ENCODE peak calls at places on chromosomes 5 and 9, in four cellular contexts. W is stimulated activated CD4-positive, alpha-beta T cell treated with anti-CD3 and anti-CD28 coated beads, Interleukin-12 subunit alpha, Interleukin-12 subunit beta, amount 100 ng/mL, for 4 hours; T is left lung; Z is HEK293T. X is an unnamed sample.

GRCh38 chr5:179837076-179838011 is 16.6 kb downstream of the SQSTM1 start:
- DNase-seq in W (no peak), Z (no peak), T (peak), X (no peak)

GRCh38 chr9:19782005-19782404 is 6.8 kb downstream of the SLC24A2 start:
- DNase-seq in Z (peak), W (no peak), T (no peak), X (peak)

GRCh38 chr5:43386960-43387362 is 25.2 kb downstream of the CCL28 start:
- DNase-seq in W (no peak), Z (no peak), T (no peak), X (no peak)

GRCh38 chr5:143882520-143882919 is 70.6 kb downstream of the HMHB1 start:
- DNase-seq in W (no peak), Z (no peak), T (no peak), X (no peak)

GRCh38 chr5:73564018-73564417 is 1.4 kb downstream of the ANKRA2 start:
- DNase-seq in Z (no peak), W (no peak), T (no peak), X (no peak)

GRCh38 chr5:122182491-122182921 is 53.2 kb downstream of the ZNF474 start:
- DNase-seq in W (no peak), T (peak), Z (no peak), X (peak)

GRCh38 chr5:33143405-33144123 is 297.2 kb upstream of the TARS1 start:
- DNase-seq in T (no peak), Z (no peak), W (no peak), X (no peak)

GRCh38 chr9:3887121-3887797 is 361.5 kb upstream of the RFX3 start:
- DNase-seq in T (no peak), W (no peak), Z (no peak), X (no peak)

GRCh38 chr5:163379298-163380155 is 57.9 kb upstream of the CCNG1 start:
- DNase-seq in Z (no peak), T (no peak), W (no peak), X (no peak)

GRCh38 chr5:112772095-112772494 is 34.4 kb downstream of the APC start:
- DNase-seq in T (no peak), Z (no peak), W (no peak), X (no peak)

GRCh38 chr5:90861843-90862586 is 303.4 kb downstream of the ADGRV1 start:
- DNase-seq in T (no peak), W (no peak), Z (no peak), X (no peak)

GRCh38 chr5:173557123-173557903 is 59.1 kb downstream of the BOD1 start:
- DNase-seq in T (no peak), Z (no peak), W (no peak), X (no peak)

GRCh38 chr5:40985501-40985900 is 76.2 kb downstream of the C7 start:
- DNase-seq in Z (no peak), T (no peak), W (no peak), X (no peak)

GRCh38 chr9:35669331-35670145 is 4.2 kb upstream of the CA9 start:
- DNase-seq in W (no peak), Z (no peak), T (no peak), X (no peak)

GRCh38 chr5:178196986-178197385 is 7.3 kb upstream of the HNRNPAB start:
- DNase-seq in T (no peak), W (no peak), Z (no peak), X (no peak)

GRCh38 chr5:160209917-160210316 is 19.4 kb upstream of the FABP6 start:
- DNase-seq in T (no peak), W (no peak), Z (no peak), X (no peak)

X was measured in iPS-NIHi11.